ENCODE peak calls at places on chromosomes 1 and 21, in five cellular contexts. U, X, A, P and D are unnamed samples.

GRCh38 chr1:161351482-161351881 is 16.2 kb downstream of the CFAP126 start:
- DNase-seq in A (no peak), U (no peak), P (no peak), X (no peak), D (no peak)

GRCh38 chr1:45654540-45655280 is 30.9 kb upstream of the CCDC17 start:
- DNase-seq in X (no peak), U (no peak), P (no peak), A (no peak), D (no peak)

GRCh38 chr1:159867322-159868064 is 5.0 kb upstream of the VSIG8 start:
- DNase-seq in P (no peak), X (no peak), U (no peak), A (no peak), D (no peak)

GRCh38 chr1:31750858-31751638 is 13.1 kb downstream of the ADGRB2 start:
- DNase-seq in A (no peak), X (no peak), U (peak; percentile 48), P (no peak), D (no peak)

GRCh38 chr1:61463220-61463619 is 261.7 kb downstream of the TM2D1 start:
- DNase-seq in A (no peak), P (no peak), X (no peak), U (no peak), D (no peak)

GRCh38 chr1:156492591-156493080 is 7.9 kb downstream of the MEF2D start:
- DNase-seq in A (no peak), P (no peak), U (no peak), X (no peak), D (no peak)

GRCh38 chr21:42242611-42243010 is 23.7 kb downstream of the ABCG1 start:
- DNase-seq in A (no peak), P (no peak), U (no peak), X (no peak), D (no peak)

GRCh38 chr1:175116210-175116798 is 48.7 kb downstream of the TNN start:
- DNase-seq in A (no peak), P (no peak), X (no peak), U (no peak), D (no peak)

GRCh38 chr21:44947111-44947929 is 7.5 kb downstream of the SLX9 start:
- DNase-seq in X (no peak), U (peak; percentile 56), P (no peak), A (no peak), D (no peak)

GRCh38 chr1:34787461-34788420 is 5.1 kb upstream of the GJA4 start:
- DNase-seq in U (peak; percentile 59), X (no peak), P (no peak), A (peak; percentile 40), D (no peak)

GRCh38 chr1:172293379-172293778 is 127.1 kb upstream of the C1orf105 start:
- DNase-seq in P (no peak), X (no peak), U (no peak), A (no peak), D (no peak)
- TF ChIP-seq JUND in P (no peak), X (no peak), U (no peak), A (no peak), D (no peak)

DNA sequence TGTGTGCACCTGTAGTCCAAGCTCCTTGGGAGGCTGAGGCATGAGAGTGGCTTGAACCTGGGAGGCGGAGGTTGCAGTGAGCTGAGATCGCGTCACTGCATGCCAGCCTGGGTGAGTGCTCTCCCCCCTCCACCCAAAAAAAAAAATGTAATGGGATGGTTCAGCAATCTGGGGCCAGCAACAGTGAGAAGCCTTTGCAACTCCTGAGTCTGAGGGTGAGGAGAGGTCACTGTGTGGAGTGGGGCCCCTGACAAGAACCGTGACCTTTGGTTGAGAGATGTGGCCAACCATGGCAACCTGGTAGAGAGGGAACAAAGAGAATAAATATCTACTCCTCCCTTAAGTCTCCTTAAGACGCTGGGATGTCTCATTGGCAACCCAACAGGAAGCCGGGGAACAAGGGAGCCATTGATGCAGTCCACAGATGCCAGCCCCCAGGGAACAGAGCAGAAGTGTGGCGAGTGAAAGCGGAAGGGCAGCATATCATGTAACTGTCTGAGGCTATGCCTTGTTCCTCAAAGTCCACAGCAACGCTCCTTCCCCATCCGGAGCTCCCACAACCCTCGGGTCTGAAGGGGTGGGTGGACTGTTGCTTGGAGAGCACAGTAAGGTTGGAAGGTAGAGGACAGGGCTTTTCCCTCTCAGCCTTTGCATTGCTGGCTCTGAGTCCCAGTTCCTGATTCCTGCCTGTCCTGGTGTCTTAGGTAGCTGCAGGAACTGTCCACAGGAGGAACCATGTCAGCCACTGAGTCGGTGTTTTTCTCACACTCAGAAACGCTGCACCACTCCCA is 8.3 kb downstream of the TRNP1 start:
- DNase-seq in X (no peak), U (no peak), P (peak; percentile 54), A (peak; percentile 50), D (peak; percentile 38)
- TF ChIP-seq SP1 in X (no peak), U (no peak), P (no peak), A (no peak), D (no peak)

GRCh38 chr1:150066838-150067183 is 765 bp upstream of the VPS45 start:
- DNase-seq in X (no peak), A (no peak), P (peak; percentile 79), U (peak; percentile 22), D (peak; percentile 12)
- TF ChIP-seq JUND in X (no peak), A (no peak), P (no peak), U (no peak), D (no peak)

DNA sequence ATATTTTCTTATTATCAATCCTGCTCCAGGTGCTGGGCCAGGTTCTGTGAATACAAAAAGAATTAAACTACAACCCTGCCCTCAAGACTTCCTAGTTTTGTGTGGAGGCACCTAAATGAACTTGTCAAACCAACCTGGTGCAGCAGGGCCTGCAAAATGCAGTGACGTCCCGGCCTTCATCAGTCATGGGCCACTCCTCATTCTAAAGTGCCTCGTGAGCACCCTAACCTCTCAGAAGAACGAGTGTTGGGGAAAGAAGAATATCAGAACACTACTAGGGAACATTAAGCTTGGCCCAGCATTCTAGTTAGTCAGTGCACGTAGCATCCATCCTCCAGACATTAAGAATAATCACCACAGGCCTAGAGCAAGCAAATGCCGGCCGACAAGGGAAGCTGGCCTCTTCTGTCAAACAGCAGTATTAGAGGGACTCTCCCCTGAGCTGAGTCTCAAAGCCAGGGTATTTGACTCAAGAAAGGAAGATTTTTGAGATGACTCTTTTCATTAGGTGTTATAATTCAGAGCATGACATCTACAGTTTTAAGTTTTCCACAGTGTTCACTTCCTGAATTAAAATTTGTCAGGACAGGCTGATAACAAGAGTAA is 137.9 kb downstream of the SLC45A1 start:
- DNase-seq in A (no peak), X (no peak), U (no peak), P (no peak), D (no peak)
- TF ChIP-seq SP1 in A (no peak), X (no peak), U (no peak), P (no peak), D (no peak)

GRCh38 chr1:152050886-152051764 is 14.3 kb upstream of the S100A11 start:
- DNase-seq in X (no peak), A (no peak), U (no peak), P (no peak), D (no peak)
- TF ChIP-seq JUND in X (no peak), A (no peak), U (no peak), P (no peak), D (no peak)

DNA sequence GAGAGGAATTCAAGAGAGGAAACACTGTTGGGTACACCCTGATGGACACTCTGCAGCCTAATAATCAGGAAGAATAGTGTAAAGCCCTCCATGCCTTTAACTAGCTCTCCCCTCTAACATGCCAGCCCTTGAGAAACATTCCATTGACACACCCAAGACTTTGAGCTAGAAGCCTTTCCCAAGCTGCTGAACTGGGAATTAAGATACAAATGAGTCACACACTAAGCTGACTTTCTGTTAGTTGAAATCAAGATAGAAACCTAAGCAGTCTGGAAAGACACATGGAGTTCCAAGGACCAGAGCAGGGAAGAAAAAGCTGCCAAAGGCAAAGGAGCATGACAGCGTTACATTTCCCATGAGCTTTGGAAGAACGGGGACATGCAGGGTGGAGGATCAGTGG is 380.8 kb downstream of the NPHP4 start:
- DNase-seq in A (no peak), U (no peak), P (no peak), X (peak; percentile 32), D (no peak)
- TF ChIP-seq SP1 in A (no peak), U (no peak), P (no peak), X (no peak), D (no peak)

GRCh38 chr1:176617881-176618280 is 154.9 kb downstream of the PAPPA2 start:
- DNase-seq in A (no peak), P (no peak), X (no peak), U (no peak), D (no peak)
- TF ChIP-seq JUND in A (no peak), P (no peak), X (no peak), U (no peak), D (no peak)

GRCh38 chr1:234996245-234996757 is 132.3 kb downstream of the TOMM20 start:
- DNase-seq in P (no peak), X (no peak), U (no peak), A (no peak), D (no peak)

GRCh38 chr1:234997201-234998173 is 131.2 kb downstream of the TOMM20 start:
- DNase-seq in U (no peak), X (peak; percentile 97), P (no peak), A (peak; percentile 94), D (no peak)

GRCh38 chr1:234999513-234999940 is 129.1 kb downstream of the TOMM20 start:
- DNase-seq in X (no peak), U (no peak), P (no peak), A (no peak), D (no peak)

GRCh38 chr1:234994411-234995295 is 134.0 kb downstream of the TOMM20 start:
- DNase-seq in X (no peak), A (no peak), U (no peak), P (no peak), D (no peak)

DNA sequence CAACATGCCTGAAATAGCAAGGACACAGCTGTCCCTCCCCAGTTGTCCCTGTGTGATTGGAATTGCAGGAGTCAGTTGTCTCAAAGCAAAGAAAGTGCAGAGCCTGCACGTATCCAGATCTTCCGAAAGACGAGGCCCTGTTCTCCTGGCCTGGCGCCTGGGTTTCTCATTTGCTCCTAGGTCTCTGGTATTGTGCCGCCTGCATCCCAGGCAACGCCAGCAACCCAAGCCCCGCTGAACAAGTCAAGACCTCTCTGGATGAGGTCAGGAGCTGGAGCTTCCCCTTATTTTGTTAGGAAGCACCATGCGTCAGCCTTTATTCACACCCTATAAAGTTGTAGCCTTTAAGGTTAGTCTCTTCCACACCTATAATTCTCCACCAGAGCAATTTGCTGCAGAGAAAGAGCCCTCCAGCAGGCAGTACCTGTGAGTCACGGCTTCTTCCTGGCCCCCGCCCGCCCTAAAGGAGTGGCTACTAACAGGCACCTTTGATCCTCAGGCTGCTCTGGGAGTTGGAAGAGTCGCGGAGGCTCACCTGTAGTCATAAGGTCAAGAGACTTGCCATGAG is 130.4 kb downstream of the TOMM20 start:
- DNase-seq in X (peak; percentile 80), P (no peak), U (no peak), A (peak; percentile 72), D (no peak)
- TF ChIP-seq SP1 in X (peak; percentile 95), P (no peak), U (no peak), A (no peak), D (no peak)